ENCODE peak calls at places on chromosomes 1 and 21, in eight cellular contexts. One of them, this sample, is unnamed.

GRCh38 chr21:34372321-34372720 is 3.0 kb upstream of the SMIM11 start:
- DNase-seq in Peyer's patch: peak; percentile 25
- DNase-seq in HCT116: no peak
- DNase-seq in DND-41: no peak
- DNase-seq in CD8-positive, alpha-beta T cell: peak; percentile 11
- DNase-seq in kidney: no peak
- DNase-seq in GM23338: no peak
- DNase-seq in GM20000: no peak
- DNase-seq in this sample: no peak

GRCh38 chr1:235083589-235084323 is 44.9 kb downstream of the TOMM20 start:
- DNase-seq in Peyer's patch: peak; percentile 91
- DNase-seq in HCT116: peak; percentile 58
- DNase-seq in DND-41: peak; percentile 83
- DNase-seq in CD8-positive, alpha-beta T cell: peak; percentile 83
- DNase-seq in kidney: peak; percentile 91
- DNase-seq in GM23338: peak; percentile 89
- DNase-seq in GM20000: peak; percentile 74
- DNase-seq in this sample: peak; percentile 75

GRCh38 chr1:27626031-27626935 is 8.7 kb downstream of the FGR start:
- DNase-seq in Peyer's patch: no peak
- DNase-seq in HCT116: no peak
- DNase-seq in DND-41: peak; percentile 61
- DNase-seq in CD8-positive, alpha-beta T cell: no peak
- DNase-seq in kidney: no peak
- DNase-seq in GM23338: no peak
- DNase-seq in GM20000: peak; percentile 49
- DNase-seq in this sample: no peak

GRCh38 chr1:40240390-40240789 is 7.3 kb upstream of the TMCO2 start:
- DNase-seq in Peyer's patch: no peak
- DNase-seq in HCT116: no peak
- DNase-seq in DND-41: no peak
- DNase-seq in CD8-positive, alpha-beta T cell: no peak
- DNase-seq in kidney: no peak
- DNase-seq in GM23338: no peak
- DNase-seq in GM20000: no peak
- DNase-seq in this sample: no peak

GRCh38 chr1:21639594-21640041 is 29.5 kb downstream of the RAP1GAP start:
- DNase-seq in Peyer's patch: no peak
- DNase-seq in HCT116: no peak
- DNase-seq in DND-41: no peak
- DNase-seq in CD8-positive, alpha-beta T cell: no peak
- DNase-seq in kidney: peak; percentile 77
- DNase-seq in GM23338: no peak
- DNase-seq in GM20000: no peak
- DNase-seq in this sample: peak; percentile 30

GRCh38 chr21:42474982-42475381 is 21.0 kb downstream of the RSPH1 start:
- DNase-seq in Peyer's patch: peak; percentile 15
- DNase-seq in HCT116: no peak
- DNase-seq in DND-41: no peak
- DNase-seq in CD8-positive, alpha-beta T cell: no peak
- DNase-seq in kidney: peak; percentile 44
- DNase-seq in GM23338: no peak
- DNase-seq in GM20000: no peak
- DNase-seq in this sample: no peak

GRCh38 chr1:85374160-85374559 is 90.8 kb downstream of the DDAH1 start:
- DNase-seq in Peyer's patch: no peak
- DNase-seq in HCT116: peak; percentile 22
- DNase-seq in DND-41: no peak
- DNase-seq in CD8-positive, alpha-beta T cell: no peak
- DNase-seq in kidney: no peak
- DNase-seq in GM23338: no peak
- DNase-seq in GM20000: no peak
- DNase-seq in this sample: no peak

GRCh38 chr1:167492509-167492910 is 25.8 kb downstream of the CD247 start:
- DNase-seq in Peyer's patch: peak; percentile 28
- DNase-seq in HCT116: no peak
- DNase-seq in DND-41: no peak
- DNase-seq in CD8-positive, alpha-beta T cell: no peak
- DNase-seq in kidney: no peak
- DNase-seq in GM23338: no peak
- DNase-seq in GM20000: no peak
- DNase-seq in this sample: no peak

GRCh38 chr1:188425687-188426086 is 1596.9 kb downstream of the PLA2G4A start:
- DNase-seq in Peyer's patch: no peak
- DNase-seq in HCT116: no peak
- DNase-seq in DND-41: no peak
- DNase-seq in CD8-positive, alpha-beta T cell: no peak
- DNase-seq in kidney: no peak
- DNase-seq in GM23338: no peak
- DNase-seq in GM20000: no peak
- DNase-seq in this sample: no peak

GRCh38 chr1:65209005-65209885 is 61.2 kb downstream of the AK4 start:
- DNase-seq in Peyer's patch: no peak
- DNase-seq in HCT116: peak; percentile 31
- DNase-seq in DND-41: no peak
- DNase-seq in CD8-positive, alpha-beta T cell: no peak
- DNase-seq in kidney: no peak
- DNase-seq in GM23338: peak; percentile 70
- DNase-seq in GM20000: peak; percentile 57
- DNase-seq in this sample: peak; percentile 10

DNA sequence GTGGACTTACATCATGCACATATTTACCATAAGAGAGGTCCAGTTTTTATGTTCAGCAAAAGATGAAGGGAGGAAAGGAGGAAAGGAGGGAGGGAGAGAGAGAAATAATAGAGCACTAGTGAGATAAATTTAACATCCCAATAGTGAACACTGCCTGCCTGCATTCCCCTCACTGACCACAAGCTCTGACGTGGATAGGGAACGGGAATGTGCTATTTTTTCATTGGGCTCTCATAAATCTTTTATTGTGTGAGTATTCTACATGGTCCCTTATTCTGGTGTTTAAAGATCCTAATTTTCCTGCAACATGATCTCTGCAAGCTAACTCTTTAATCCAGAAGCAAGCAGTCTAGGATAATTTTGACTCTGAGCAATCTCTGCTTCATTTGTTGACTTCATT is 82.2 kb downstream of the TTC3 start:
- DNase-seq in Peyer's patch: no peak
- DNase-seq in HCT116: no peak
- DNase-seq in DND-41: no peak
- DNase-seq in CD8-positive, alpha-beta T cell: no peak
- DNase-seq in kidney: no peak
- DNase-seq in GM23338: peak; percentile 51
- DNase-seq in GM20000: no peak
- DNase-seq in this sample: no peak
- TF ChIP-seq CTCF in Peyer's patch: no peak
- TF ChIP-seq CTCF in HCT116: no peak
- TF ChIP-seq CTCF in DND-41: no peak
- TF ChIP-seq CTCF in CD8-positive, alpha-beta T cell: no peak
- TF ChIP-seq CTCF in kidney: no peak
- TF ChIP-seq CTCF in GM23338: no peak
- TF ChIP-seq CTCF in GM20000: no peak
- TF ChIP-seq CTCF in this sample: no peak

GRCh38 chr1:162475539-162476185 is 22.0 kb upstream of the UHMK1 start:
- DNase-seq in Peyer's patch: no peak
- DNase-seq in HCT116: no peak
- DNase-seq in DND-41: no peak
- DNase-seq in CD8-positive, alpha-beta T cell: no peak
- DNase-seq in kidney: no peak
- DNase-seq in GM23338: peak; percentile 78
- DNase-seq in GM20000: no peak
- DNase-seq in this sample: no peak
- TF ChIP-seq CTCF in Peyer's patch: no peak
- TF ChIP-seq CTCF in HCT116: no peak
- TF ChIP-seq CTCF in DND-41: no peak
- TF ChIP-seq CTCF in CD8-positive, alpha-beta T cell: no peak
- TF ChIP-seq CTCF in kidney: no peak
- TF ChIP-seq CTCF in GM23338: peak; percentile 73
- TF ChIP-seq CTCF in GM20000: no peak
- TF ChIP-seq CTCF in this sample: no peak

DNA sequence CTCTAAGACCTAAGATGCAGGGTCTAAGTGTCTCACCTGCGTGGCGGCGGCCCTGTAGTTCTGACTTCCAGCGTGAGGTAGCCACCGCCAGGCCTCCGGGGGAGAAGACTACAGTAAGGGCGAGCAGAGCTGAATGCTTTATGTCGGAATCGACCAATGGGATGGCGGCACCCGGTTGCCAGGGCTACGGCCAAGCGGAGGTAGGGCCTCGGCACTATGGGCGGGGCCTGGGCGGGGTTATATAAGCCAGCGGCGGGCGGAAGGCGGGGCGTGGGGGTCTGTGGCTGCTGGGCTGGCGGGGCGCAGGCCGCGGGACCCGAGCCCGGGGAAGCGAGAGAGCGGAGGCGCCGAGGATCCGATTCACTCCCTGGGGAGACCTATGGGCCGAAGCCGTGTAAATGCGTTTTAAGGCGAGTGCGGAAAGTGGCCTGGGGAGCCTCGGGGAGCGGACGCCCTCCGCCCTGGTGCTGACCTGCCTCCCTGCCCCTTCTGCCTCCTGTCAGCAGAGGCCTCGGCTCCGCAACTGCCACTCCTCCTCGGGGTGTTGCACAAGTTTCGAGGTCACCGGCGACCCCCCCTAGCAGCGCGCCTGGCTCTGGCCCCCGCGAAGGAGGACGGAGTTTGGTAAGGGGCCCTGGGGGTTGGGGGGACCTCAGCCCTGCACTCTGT is at the start of gene AZIN2:
- DNase-seq in Peyer's patch: peak; percentile 99
- DNase-seq in HCT116: peak; percentile 86
- DNase-seq in DND-41: peak; percentile 97
- DNase-seq in CD8-positive, alpha-beta T cell: peak; percentile 100
- DNase-seq in kidney: peak; percentile 99
- DNase-seq in GM23338: peak; percentile 98
- DNase-seq in GM20000: peak; percentile 95
- DNase-seq in this sample: peak; percentile 100
- TF ChIP-seq CTCF in Peyer's patch: no peak
- TF ChIP-seq CTCF in HCT116: no peak
- TF ChIP-seq CTCF in DND-41: peak; percentile 12
- TF ChIP-seq CTCF in CD8-positive, alpha-beta T cell: no peak
- TF ChIP-seq CTCF in kidney: no peak
- TF ChIP-seq CTCF in GM23338: no peak
- TF ChIP-seq CTCF in GM20000: no peak
- TF ChIP-seq CTCF in this sample: no peak

DNA sequence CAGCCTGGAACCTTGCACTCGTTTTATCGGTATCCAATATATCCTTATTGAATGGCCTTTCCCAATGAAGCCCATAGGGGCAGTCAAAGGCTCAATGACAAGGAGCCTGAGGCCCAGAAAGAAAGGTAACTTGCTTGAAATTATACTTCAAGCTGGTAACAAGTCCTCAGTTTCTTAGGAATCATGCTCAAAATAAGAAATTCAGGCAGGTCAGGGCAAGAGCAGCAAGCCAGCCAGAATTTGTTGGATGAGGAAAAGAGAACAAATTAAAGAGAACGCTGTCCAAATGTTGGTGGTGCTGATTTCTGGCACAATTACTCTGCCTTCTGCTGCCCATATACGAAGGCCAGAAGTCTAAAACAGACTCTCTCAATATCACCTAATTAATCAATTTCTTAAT is 77.6 kb downstream of the DDX20 start:
- DNase-seq in Peyer's patch: no peak
- DNase-seq in HCT116: no peak
- DNase-seq in DND-41: peak; percentile 23
- DNase-seq in CD8-positive, alpha-beta T cell: no peak
- DNase-seq in kidney: no peak
- DNase-seq in GM23338: peak; percentile 63
- DNase-seq in GM20000: no peak
- DNase-seq in this sample: peak; percentile 52
- TF ChIP-seq CTCF in Peyer's patch: no peak
- TF ChIP-seq CTCF in HCT116: no peak
- TF ChIP-seq CTCF in DND-41: no peak
- TF ChIP-seq CTCF in CD8-positive, alpha-beta T cell: no peak
- TF ChIP-seq CTCF in kidney: no peak
- TF ChIP-seq CTCF in GM23338: no peak
- TF ChIP-seq CTCF in GM20000: no peak
- TF ChIP-seq CTCF in this sample: no peak

This sample was measured in nephron progenitor cell.